ENCODE peak calls at places on chromosomes 3 and 15, in eight cellular contexts. G is activated T-cell treated with anti-CD3 and anti-CD28 coated beads, Interleukin-2, amount 50 U/mL, for 1 hour; D is AG09319; I is cardiac septum; Q is activated CD4-positive, alpha-beta memory T cell treated with anti-CD3 and anti-CD28 coated beads, Interleukin-2, amount 10 ng/mL, durations not matched to agents 7 days and 5 days; M is fibroblast of villous mesenchyme; U is smooth muscle cell of the brain vasculature; B is SK-N-MC. T is an unnamed sample.
A peak's percentile ranks its signal among the peaks of the same experiment; 100 is the strongest.

GRCh38 chr3:159922861-159923312 is 65.7 kb upstream of the IL12A start:
- DNase-seq in M (no peak), I (no peak), G (no peak), U (no peak), Q (no peak), B (no peak), D (no peak), T (no peak)

GRCh38 chr3:197752107-197752506 is 2.4 kb downstream of the FYTTD1 start:
- DNase-seq in B (no peak), I (no peak), Q (no peak), G (no peak), D (no peak), U (no peak), M (no peak), T (no peak)

GRCh38 chr15:24856397-24857093 is 98.2 kb upstream of the SNRPN start:
- DNase-seq in M (no peak), G (no peak), D (no peak), U (no peak), Q (no peak), I (no peak), B (no peak), T (peak; percentile 39)

GRCh38 chr3:99126291-99126690 is 224.8 kb upstream of the DCBLD2 start:
- DNase-seq in Q (no peak), I (no peak), B (no peak), D (no peak), G (no peak), M (no peak), U (no peak), T (peak; percentile 77)

GRCh38 chr3:124260206-124260915 is 268.4 kb upstream of the ROPN1 start:
- DNase-seq in G (no peak), D (peak; percentile 48), U (no peak), I (no peak), M (peak; percentile 56), Q (no peak), B (no peak), T (peak; percentile 80)

GRCh38 chr3:9951598-9951961 is 628 bp downstream of the PRRT3 start:
- DNase-seq in I (no peak), M (no peak), Q (no peak), G (no peak), U (no peak), D (no peak), B (no peak), T (no peak)

GRCh38 chr3:69671082-69671952 is 67.9 kb upstream of the MITF start:
- DNase-seq in I (no peak), B (peak; percentile 14), M (peak; percentile 44), G (no peak), U (no peak), D (no peak), Q (no peak), T (peak; percentile 72)

GRCh38 chr3:100260081-100260684 is 609 bp upstream of the TBC1D23 start:
- DNase-seq in G (peak; percentile 30), D (no peak), M (peak; percentile 59), Q (no peak), U (no peak), B (no peak), I (no peak), T (peak; percentile 78)

GRCh38 chr3:143478124-143478693 is 358.6 kb downstream of the CHST2 start:
- DNase-seq in B (no peak), G (no peak), Q (no peak), D (no peak), M (no peak), U (no peak), I (no peak), T (no peak)

GRCh38 chr15:61141497-61142125 is 87.5 kb downstream of the RORA start:
- DNase-seq in M (no peak), I (no peak), Q (no peak), D (no peak), U (no peak), G (no peak), B (no peak), T (no peak)

GRCh38 chr3:99131876-99132275 is 230.4 kb upstream of the DCBLD2 start:
- DNase-seq in I (no peak), U (no peak), D (no peak), G (no peak), Q (no peak), B (no peak), M (peak; percentile 30), T (peak; percentile 36)

GRCh38 chr3:28595364-28595763 is 246.7 kb upstream of the AZI2 start:
- DNase-seq in D (no peak), B (no peak), I (no peak), M (no peak), Q (no peak), G (no peak), U (no peak), T (no peak)

GRCh38 chr3:42696356-42697301 is 6.0 kb downstream of the HHATL start:
- DNase-seq in D (no peak), G (no peak), I (peak; percentile 56), U (no peak), B (no peak), Q (no peak), M (no peak), T (no peak)

GRCh38 chr3:11635671-11636371 is 7.9 kb downstream of the VGLL4 start:
- DNase-seq in Q (no peak), U (no peak), B (no peak), D (no peak), M (peak; percentile 56), G (no peak), I (no peak), T (peak; percentile 45)

GRCh38 chr3:72818092-72818721 is 30.0 kb downstream of the SHQ1 start:
- DNase-seq in G (no peak), I (no peak), M (peak; percentile 40), D (peak; percentile 18), Q (no peak), B (no peak), U (no peak), T (peak; percentile 63)

GRCh38 chr15:94203321-94203720 is 28.0 kb upstream of the MCTP2 start:
- DNase-seq in D (no peak), U (no peak), I (no peak), G (no peak), B (no peak), Q (no peak), M (peak; percentile 21), T (no peak)

GRCh38 chr3:62436785-62437184 is 63.4 kb upstream of the FEZF2 start:
- DNase-seq in D (no peak), I (no peak), Q (no peak), G (no peak), U (no peak), B (no peak), M (no peak), T (no peak)

GRCh38 chr3:66196633-66197032 is 24.2 kb upstream of the SLC25A26 start:
- DNase-seq in B (no peak), D (no peak), G (no peak), Q (no peak), I (no peak), U (no peak), M (peak; percentile 17), T (no peak)

GRCh38 chr15:89647191-89647851 is 7.9 kb downstream of the KIF7 start:
- DNase-seq in Q (peak; percentile 70), G (peak; percentile 62), B (no peak), D (no peak), M (peak; percentile 52), U (no peak), I (peak; percentile 89), T (peak; percentile 68)

GRCh38 chr15:51601801-51602200 is 20.8 kb downstream of the DMXL2 start:
- DNase-seq in I (no peak), M (no peak), D (no peak), Q (no peak), G (no peak), B (no peak), U (no peak), T (no peak)

GRCh38 chr15:79950247-79950646 is 20.7 kb downstream of the BCL2A1 start:
- DNase-seq in G (no peak), M (no peak), U (no peak), B (no peak), Q (no peak), D (no peak), I (no peak), T (no peak)

GRCh38 chr15:58742424-58743160 is 6.9 kb downstream of the ADAM10 start:
- DNase-seq in M (peak; percentile 90), Q (no peak), I (no peak), B (no peak), U (no peak), G (no peak), D (no peak), T (peak; percentile 84)

GRCh38 chr3:88141458-88142083 is 8.2 kb upstream of the C3orf38 start:
- DNase-seq in Q (no peak), I (no peak), G (no peak), B (no peak), U (no peak), M (peak; percentile 80), D (peak; percentile 39), T (peak; percentile 22)

GRCh38 chr3:73404450-73404849 is 220.3 kb downstream of the PDZRN3 start:
- DNase-seq in M (no peak), U (no peak), Q (no peak), D (no peak), I (no peak), G (no peak), B (no peak), T (no peak)

GRCh38 chr3:34258271-34259015 is 460.0 kb downstream of the PDCD6IP start:
- DNase-seq in U (no peak), I (no peak), G (no peak), M (no peak), D (no peak), Q (no peak), B (no peak), T (no peak)

GRCh38 chr3:69914395-69914794 is 85.1 kb upstream of the SAMMSON start:
- DNase-seq in Q (no peak), G (no peak), I (no peak), D (no peak), M (peak; percentile 6), B (no peak), U (no peak), T (no peak)

GRCh38 chr3:4720316-4721075 is 227.3 kb downstream of the ITPR1 start:
- DNase-seq in D (peak; percentile 72), I (peak; percentile 80), Q (peak; percentile 40), G (no peak), M (peak; percentile 93), B (no peak), U (no peak), T (peak; percentile 93)

GRCh38 chr3:143302638-143303171 is 183.1 kb downstream of the CHST2 start:
- DNase-seq in Q (no peak), M (peak; percentile 84), D (peak; percentile 66), G (no peak), B (no peak), U (peak; percentile 29), I (peak; percentile 82), T (peak; percentile 75)

GRCh38 chr3:168414149-168414548 is 318.4 kb upstream of the GOLIM4 start:
- DNase-seq in Q (no peak), M (no peak), I (no peak), G (no peak), D (no peak), B (no peak), U (no peak), T (no peak)

T was measured in fibroblast of pulmonary artery.